ENCODE peak calls at places on chromosomes 6 and 20, in five cellular contexts. D is fibroblast of lung, S is pancreas, H is PC-9, W is RWPE1. L is an unnamed sample.

GRCh38 chr6:68144667-68145066 is 490.4 kb upstream of the ADGRB3 start:
- DNase-seq in D (no peak), S (no peak), H (no peak), W (no peak), L (no peak)

GRCh38 chr6:56959094-56959493 is 4.2 kb downstream of the BEND6 start:
- DNase-seq in D (no peak), S (no peak), H (no peak), W (no peak), L (no peak)

GRCh38 chr6:85002847-85003246 is 238.4 kb upstream of the TBX18 start:
- DNase-seq in D (no peak), S (no peak), H (no peak), W (no peak), L (no peak)

GRCh38 chr20:46638367-46639274 is 12.6 kb downstream of the SLC13A3 start:
- DNase-seq in D (no peak), S (no peak), H (no peak), W (no peak), L (no peak)

GRCh38 chr6:36608788-36609563 is 14.8 kb downstream of the SRSF3 start:
- DNase-seq in D (no peak), S (no peak), H (no peak), W (no peak), L (no peak)

GRCh38 chr6:157631388-157631787 is 191.7 kb upstream of the SNX9 start:
- DNase-seq in D (no peak), S (no peak), H (no peak), W (no peak), L (no peak)

GRCh38 chr6:157268835-157269234 is 54.5 kb downstream of the TMEM242 start:
- DNase-seq in D (no peak), S (no peak), H (no peak), W (no peak), L (no peak)

GRCh38 chr6:116283191-116283590 is 3.5 kb upstream of the TSPYL1 start:
- DNase-seq in D (no peak), S (no peak), H (no peak), W (no peak), L (no peak)

GRCh38 chr6:97594834-97595233 is 311.8 kb upstream of the MMS22L start:
- DNase-seq in D (peak), S (no peak), H (no peak), W (no peak), L (no peak)

DNA sequence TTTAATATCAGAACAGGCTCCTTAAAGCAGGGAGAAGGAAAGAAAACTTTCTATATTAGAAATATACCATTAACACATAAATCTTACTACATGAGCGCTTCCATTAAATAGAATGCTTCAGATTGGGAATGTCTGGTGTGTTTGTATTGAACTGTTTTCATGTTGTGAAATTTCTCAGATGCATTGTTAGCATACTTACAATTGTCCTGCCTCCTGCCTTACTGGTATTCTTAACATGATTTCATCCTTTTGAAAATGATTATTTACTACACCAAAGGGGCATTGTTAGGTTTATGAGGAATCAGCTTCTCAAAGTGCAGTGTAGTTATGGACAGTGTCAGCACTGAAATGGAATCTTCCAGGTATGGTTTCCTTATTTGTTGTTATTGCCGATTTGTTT is 145.6 kb downstream of the MTFR2 start:
- DNase-seq in D (no peak), S (no peak), H (no peak), W (no peak), L (no peak)
- H3K27ac ChIP-seq in D (no peak), S (no peak), H (no peak), W (no peak), L (peak)

DNA sequence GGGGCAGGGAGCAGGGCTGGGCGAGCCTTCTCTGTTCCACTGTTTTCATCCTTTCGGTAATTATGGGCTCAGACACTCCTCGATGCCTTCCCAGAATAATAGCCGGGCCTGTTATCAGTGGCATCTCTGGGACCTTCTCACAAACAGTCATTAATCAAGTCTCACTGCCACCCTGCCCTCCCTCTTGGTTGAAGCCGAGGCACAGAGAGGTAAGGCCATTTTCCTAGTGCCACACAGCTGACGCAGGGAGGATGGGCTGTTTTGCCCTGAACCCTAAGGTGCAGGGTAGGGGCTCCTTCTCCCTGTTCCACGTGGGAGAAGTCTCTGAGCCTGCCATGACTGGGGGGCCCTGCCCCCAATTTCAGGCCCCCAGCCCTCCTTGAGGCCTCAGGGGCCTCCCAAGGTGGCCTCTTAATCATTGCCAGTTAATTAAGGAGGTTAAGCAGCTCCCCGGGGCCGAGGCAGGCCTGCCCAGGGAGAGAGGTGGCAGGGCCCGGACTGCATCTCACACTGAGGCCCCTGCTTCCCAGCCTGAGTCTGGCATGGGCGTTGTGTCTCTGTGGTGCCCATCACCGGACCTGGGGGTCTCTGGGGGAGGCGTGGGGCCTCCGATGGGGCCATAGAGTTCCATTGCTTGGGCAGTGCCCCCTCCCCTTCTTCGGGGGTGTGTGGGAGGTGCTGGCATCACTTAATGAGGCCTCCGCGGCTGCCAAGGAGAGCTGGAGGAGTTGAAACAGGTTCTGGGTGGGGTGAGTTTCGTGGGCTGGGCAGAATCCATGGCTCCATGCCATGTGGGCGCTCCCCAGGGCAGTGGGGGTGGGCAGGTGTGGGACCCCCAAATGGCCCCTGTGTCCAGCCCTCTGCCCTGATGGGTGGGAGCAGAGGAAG is 42.9 kb downstream of the CEBPB start:
- DNase-seq in D (no peak), S (no peak), H (no peak), W (no peak), L (no peak)
- H3K27ac ChIP-seq in D (no peak), S (no peak), H (no peak), W (peak), L (no peak)

GRCh38 chr6:26129656-26130055 is 42.4 kb downstream of the HFE start:
- DNase-seq in D (no peak), S (no peak), H (no peak), W (no peak), L (no peak)
- H3K27ac ChIP-seq in D (no peak), S (no peak), H (no peak), W (no peak), L (no peak)

GRCh38 chr6:169846286-169847056 is 95.0 kb downstream of the ERMARD start:
- DNase-seq in D (no peak), S (no peak), H (no peak), W (no peak), L (no peak)
- H3K27ac ChIP-seq in D (no peak), S (no peak), H (no peak), W (no peak), L (no peak)

GRCh38 chr20:13205848-13206434 is 15.1 kb upstream of the ISM1 start:
- DNase-seq in D (no peak), S (no peak), H (peak), W (peak), L (no peak)

GRCh38 chr20:13200767-13201500 is 20.1 kb upstream of the ISM1 start:
- DNase-seq in D (no peak), S (no peak), H (no peak), W (no peak), L (no peak)

GRCh38 chr20:13207016-13207415 is 14.1 kb upstream of the ISM1 start:
- DNase-seq in D (no peak), S (no peak), H (no peak), W (no peak), L (no peak)

GRCh38 chr20:13202553-13202952 is 18.5 kb upstream of the ISM1 start:
- DNase-seq in D (no peak), S (no peak), H (no peak), W (no peak), L (no peak)

GRCh38 chr20:13205402-13205801 is 15.7 kb upstream of the ISM1 start:
- DNase-seq in D (no peak), S (no peak), H (no peak), W (no peak), L (no peak)
- H3K27ac ChIP-seq in D (no peak), S (no peak), H (no peak), W (no peak), L (no peak)

DNA sequence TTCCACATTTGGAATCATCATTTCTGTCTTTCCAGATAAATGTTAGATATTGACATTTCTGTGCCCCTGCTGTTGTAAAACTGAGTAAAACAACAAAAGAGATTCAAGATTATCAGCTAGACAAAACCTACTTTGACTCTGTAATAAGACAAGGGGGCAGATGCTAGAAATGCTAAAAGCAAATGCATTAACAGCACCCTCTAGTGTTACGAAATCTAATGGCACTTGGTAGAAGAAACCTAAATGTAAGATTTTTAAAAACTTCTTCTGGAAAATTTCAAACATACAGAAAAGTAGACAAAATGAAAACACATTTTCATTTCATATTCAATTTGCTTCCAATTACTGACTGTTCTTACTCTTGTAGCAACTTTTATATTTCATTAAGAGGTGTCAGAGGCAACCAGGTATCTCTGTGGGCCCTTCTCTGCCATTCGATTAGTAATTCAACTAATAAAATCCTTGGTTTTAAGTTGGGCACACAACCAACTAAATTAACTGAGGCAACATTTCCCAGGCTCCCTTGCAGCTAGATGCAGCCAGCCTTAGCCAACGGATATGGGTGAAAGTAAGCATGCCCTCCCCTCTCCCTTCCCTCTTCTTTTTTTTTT is 45.0 kb downstream of the SLC23A2 start:
- DNase-seq in D (peak), S (no peak), H (no peak), W (peak), L (no peak)
- H3K27ac ChIP-seq in D (no peak), S (no peak), H (no peak), W (no peak), L (no peak)

L was measured in colonic mucosa.